ENCODE peak calls at places on chromosomes 7 and 10, in four cellular contexts. E is LNCaP clone FGC, F is DMS153, S is H54. V is an unnamed sample.

GRCh38 chr7:102425639-102426267 is 7.6 kb upstream of the ORAI2 start:
- DNase-seq in E (no peak), F (no peak), S (no peak), V (no peak)

GRCh38 chr7:12385364-12385786 is 18.3 kb downstream of the VWDE start:
- DNase-seq in E (no peak), F (no peak), S (no peak), V (no peak)

GRCh38 chr7:116337800-116338199 is 127.5 kb downstream of the TES start:
- DNase-seq in E (no peak), F (no peak), S (no peak), V (no peak)

GRCh38 chr7:131945313-131945831 is 388.9 kb upstream of the PODXL start:
- DNase-seq in E (no peak), F (no peak), S (peak), V (no peak)

GRCh38 chr10:127906548-127907377 is at the start of gene PTPRE:
- DNase-seq in E (no peak), F (peak), S (peak), V (no peak)

GRCh38 chr7:29563590-29564454 is at the start of gene PRR15:
- DNase-seq in E (peak), F (peak), S (no peak), V (no peak)

GRCh38 chr10:71985542-71986250 is 21.5 kb downstream of the CHST3 start:
- DNase-seq in E (no peak), F (no peak), S (no peak), V (no peak)

GRCh38 chr7:144057954-144058353 is 9.2 kb downstream of the OR2A5 start:
- DNase-seq in E (no peak), F (no peak), S (peak), V (peak)

GRCh38 chr10:31864834-31865518 is 63.7 kb downstream of the ARHGAP12 start:
- DNase-seq in E (no peak), F (no peak), S (peak), V (no peak)

GRCh38 chr7:101923276-101923985 is 106.0 kb downstream of the CUX1 start:
- DNase-seq in E (no peak), F (no peak), S (no peak), V (no peak)

GRCh38 chr7:28685660-28686417 is 272.3 kb downstream of the TRIL start:
- DNase-seq in E (peak), F (peak), S (peak), V (peak)

GRCh38 chr7:73482746-73483145 is 39.3 kb downstream of the BAZ1B start:
- DNase-seq in E (no peak), F (no peak), S (no peak), V (no peak)

GRCh38 chr10:46299531-46300366 is 13.0 kb downstream of the ANTXRL start:
- DNase-seq in E (no peak), F (no peak), S (no peak), V (no peak)

GRCh38 chr10:28681928-28682750 is 4.8 kb downstream of the BAMBI start:
- DNase-seq in E (no peak), F (no peak), S (no peak), V (no peak)

GRCh38 chr10:8350250-8350967 is 295.9 kb downstream of the GATA3 start:
- DNase-seq in E (no peak), F (no peak), S (no peak), V (no peak)

GRCh38 chr7:33854178-33854577 is 51.2 kb upstream of the BMPER start:
- DNase-seq in E (no peak), F (no peak), S (peak), V (no peak)

GRCh38 chr10:130747946-130748345 is 563.6 kb downstream of the TCERG1L start:
- DNase-seq in E (no peak), F (no peak), S (no peak), V (no peak)

GRCh38 chr7:36486336-36486735 is 96.7 kb downstream of the ANLN start:
- DNase-seq in E (no peak), F (no peak), S (no peak), V (no peak)

GRCh38 chr7:85111761-85112160 is 75.1 kb downstream of the SEMA3D start:
- DNase-seq in E (no peak), F (no peak), S (no peak), V (no peak)

GRCh38 chr10:86366033-86366901 is at the start of gene GRID1:
- DNase-seq in E (no peak), F (no peak), S (no peak), V (peak)

GRCh38 chr7:29146082-29146706 is at the start of gene CPVL:
- DNase-seq in E (no peak), F (no peak), S (no peak), V (no peak)